ENCODE peak calls at places on chromosomes 5 and 9, in four cellular contexts. N is body of pancreas, H is colonic mucosa, S is hepatocyte. U is an unnamed sample.

GRCh38 chr5:159304961-159305595 is 25.2 kb downstream of the IL12B start:
- DNase-seq in N (no peak), H (no peak), S (no peak), U (no peak)

GRCh38 chr9:112086627-112087026 is 88.5 kb downstream of the SUSD1 start:
- DNase-seq in N (no peak), H (no peak), S (no peak), U (no peak)

GRCh38 chr5:150399158-150400019 is 13.3 kb downstream of the CD74 start:
- DNase-seq in N (no peak), H (no peak), S (no peak), U (no peak)

GRCh38 chr9:71490810-71491209 is 277.5 kb downstream of the CEMIP2 start:
- DNase-seq in N (no peak), H (no peak), S (no peak), U (no peak)

GRCh38 chr5:91384671-91385430 is 1.7 kb upstream of the ARRDC3 start:
- DNase-seq in N (peak; percentile 53), H (peak; percentile 80), S (peak; percentile 90), U (peak; percentile 78)

GRCh38 chr5:140075371-140075770 is 32.3 kb upstream of the NRG2 start:
- DNase-seq in N (no peak), H (no peak), S (no peak), U (no peak)

GRCh38 chr5:160470437-160471341 is 49.0 kb downstream of the PTTG1 start:
- DNase-seq in N (no peak), H (peak; percentile 57), S (no peak), U (peak; percentile 59)

GRCh38 chr5:172274951-172275753 is 8.4 kb downstream of the UBTD2 start:
- DNase-seq in N (no peak), H (no peak), S (no peak), U (peak; percentile 87)

GRCh38 chr5:176441921-176442323 is 6.3 kb upstream of the FAF2 start:
- DNase-seq in N (no peak), H (no peak), S (no peak), U (peak; percentile 61)

GRCh38 chr5:174571662-174572397 is 152.6 kb upstream of the MSX2 start:
- DNase-seq in N (peak; percentile 15), H (peak; percentile 50), S (peak; percentile 92), U (peak; percentile 88)

GRCh38 chr9:135971106-135971766 is 10.1 kb upstream of the UBAC1 start:
- DNase-seq in N (no peak), H (no peak), S (no peak), U (no peak)

GRCh38 chr9:123947326-123947725 is 17.4 kb upstream of the DENND1A start:
- DNase-seq in N (no peak), H (no peak), S (no peak), U (no peak)

GRCh38 chr5:9533096-9533495 is 12.8 kb downstream of the SEMA5A start:
- DNase-seq in N (no peak), H (no peak), S (no peak), U (no peak)

GRCh38 chr5:3006526-3006925 is 255.0 kb upstream of the IRX2 start:
- DNase-seq in N (no peak), H (no peak), S (no peak), U (no peak)

GRCh38 chr5:112684121-112684520 is 53.6 kb upstream of the APC start:
- DNase-seq in N (no peak), H (no peak), S (no peak), U (no peak)

DNA sequence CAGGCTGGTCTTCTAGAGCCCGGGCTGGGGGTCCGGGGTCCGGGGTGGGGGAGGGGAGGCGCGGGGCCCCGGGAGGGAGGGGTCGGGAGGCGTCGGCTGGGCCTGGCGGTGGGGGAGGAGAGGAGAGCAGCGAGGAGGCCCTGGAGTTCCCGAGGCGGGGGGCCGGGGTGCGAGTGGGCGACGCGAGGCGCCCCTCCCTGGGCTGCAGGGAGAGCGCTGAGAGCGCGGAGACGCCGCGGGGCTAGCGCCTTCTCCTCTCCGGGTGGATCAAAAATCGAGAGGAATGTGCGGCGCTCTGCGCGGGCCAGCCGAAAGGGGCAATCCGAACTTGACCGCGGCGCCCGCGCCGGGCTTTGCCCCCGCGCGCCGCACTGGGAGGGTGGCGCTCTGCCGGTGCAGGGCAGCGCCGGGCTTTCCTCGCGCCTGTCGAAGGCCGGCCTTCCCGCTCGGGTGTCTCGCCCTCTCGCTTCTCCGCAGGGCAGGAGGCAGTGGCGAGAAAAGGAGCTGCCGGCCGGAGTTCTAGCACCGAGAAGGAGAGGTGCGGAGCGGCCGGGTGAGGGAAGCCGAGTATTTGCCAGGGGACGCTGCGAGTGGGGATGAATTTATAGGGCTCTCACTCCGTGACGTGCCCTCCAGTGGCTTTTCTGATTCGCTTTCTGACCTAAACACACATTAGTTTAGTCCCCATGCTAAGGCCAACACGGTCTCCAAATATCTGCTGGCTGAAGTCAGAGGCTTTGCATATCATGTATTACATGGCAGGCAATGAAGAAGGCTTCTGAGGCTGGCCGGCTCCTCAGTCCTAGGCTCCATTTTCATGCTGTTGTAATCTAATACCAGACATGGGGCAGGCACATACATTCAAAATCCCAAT is at the start of gene GDNF:
- DNase-seq in N (no peak), H (peak; percentile 35), S (peak; percentile 61), U (no peak)
- TF ChIP-seq CTCF in N (no peak), H (no peak), S (no peak), U (peak; percentile 13)

GRCh38 chr5:88677502-88677901 is 205.5 kb downstream of the MEF2C start:
- DNase-seq in N (no peak), H (no peak), S (no peak), U (no peak)

GRCh38 chr5:88676637-88677481 is 206.1 kb downstream of the MEF2C start:
- DNase-seq in N (no peak), H (no peak), S (no peak), U (no peak)

GRCh38 chr5:88674262-88675158 is 208.5 kb downstream of the MEF2C start:
- DNase-seq in N (no peak), H (no peak), S (no peak), U (no peak)

GRCh38 chr5:88675758-88676636 is 207.0 kb downstream of the MEF2C start:
- DNase-seq in N (no peak), H (peak; percentile 53), S (peak; percentile 62), U (no peak)

GRCh38 chr5:88675159-88675757 is 207.7 kb downstream of the MEF2C start:
- DNase-seq in N (no peak), H (no peak), S (no peak), U (no peak)
- H3K4me3 ChIP-seq in N (no peak overlapping the region), H (peak overlapping the region; percentile 43), S (peak overlapping the region; percentile 3), U (peak overlapping the region; percentile 62)

GRCh38 chr9:127697575-127697974 is 9.2 kb upstream of the CFAP157 start:
- DNase-seq in N (no peak), H (no peak), S (no peak), U (no peak)
- H3K27ac ChIP-seq in N (no peak overlapping the region), H (no peak overlapping the region), S (no peak overlapping the region), U (no peak overlapping the region)

DNA sequence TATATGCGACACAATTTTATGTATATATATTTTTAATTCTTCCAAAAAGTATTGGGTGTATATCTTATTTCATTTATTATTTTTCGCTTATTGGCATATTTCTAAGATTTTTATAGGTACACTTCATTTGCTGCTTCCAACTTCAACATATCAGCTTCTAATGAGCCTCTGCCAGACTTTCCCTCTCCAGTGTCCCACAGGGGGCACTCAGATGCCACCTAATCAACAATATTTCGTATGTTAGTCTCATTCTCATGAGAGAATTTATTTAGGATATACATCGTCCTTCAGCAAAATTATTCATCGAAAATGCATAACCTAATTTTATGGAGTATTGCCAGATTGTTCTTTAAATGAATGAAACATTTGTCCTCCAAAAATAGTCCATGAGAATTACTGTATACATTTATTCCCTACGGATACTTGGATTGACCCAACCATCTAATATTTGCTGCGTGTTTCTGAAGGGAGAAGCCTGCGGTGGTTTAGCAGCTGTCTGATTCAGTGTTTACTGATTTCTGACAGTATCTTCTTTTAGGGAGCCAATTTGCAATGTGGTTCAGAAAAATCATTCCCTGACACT is 100.6 kb upstream of the SELENOP start:
- DNase-seq in N (no peak), H (no peak), S (no peak), U (peak; percentile 51)
- TF ChIP-seq CTCF in N (peak; percentile 23), H (no peak), S (peak; percentile 42), U (peak; percentile 79)

GRCh38 chr9:6703898-6704639 is 53.7 kb upstream of the KDM4C start:
- DNase-seq in N (peak; percentile 86), H (peak; percentile 92), S (peak; percentile 88), U (peak; percentile 62)
- H3K4me3 ChIP-seq in N (peak overlapping the region; percentile 63), H (peak overlapping the region; percentile 58), S (peak overlapping the region; percentile 41), U (peak overlapping the region; percentile 68)

DNA sequence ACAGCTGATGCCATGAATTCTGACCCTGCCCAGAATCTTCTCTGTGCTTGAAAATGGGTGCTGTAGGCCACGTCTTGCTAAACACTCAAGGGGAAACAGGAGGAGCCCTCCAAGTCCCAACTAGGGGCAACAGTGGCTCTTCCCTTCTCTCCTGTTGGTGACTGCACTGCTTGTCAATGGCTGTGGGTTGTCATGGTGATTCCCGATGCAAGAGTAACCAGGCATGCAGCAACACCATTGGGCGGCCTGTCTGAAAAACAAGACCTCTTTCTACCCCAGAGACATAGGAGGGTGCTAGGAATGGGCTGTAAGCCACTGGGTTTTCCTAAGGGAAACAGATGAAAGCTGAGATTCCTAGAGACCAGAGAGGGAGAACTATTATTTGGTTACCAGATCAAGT is 201.7 kb upstream of the PANK3 start:
- DNase-seq in N (no peak), H (no peak), S (no peak), U (no peak)
- H3K27ac ChIP-seq in N (no peak overlapping the region), H (no peak overlapping the region), S (no peak overlapping the region), U (no peak overlapping the region)

GRCh38 chr9:38263534-38263933 is 129.0 kb upstream of the ALDH1B1 start:
- DNase-seq in N (no peak), H (no peak), S (no peak), U (peak; percentile 16)
- TF ChIP-seq CTCF in N (no peak), H (no peak), S (peak; percentile 45), U (peak; percentile 40)

GRCh38 chr5:123099514-123100151 is 10.6 kb downstream of the PRDM6 start:
- DNase-seq in N (no peak), H (no peak), S (peak; percentile 45), U (no peak)

GRCh38 chr5:123097483-123097870 is 8.4 kb downstream of the PRDM6 start:
- DNase-seq in N (no peak), H (no peak), S (no peak), U (no peak)

GRCh38 chr5:123095694-123096120 is 6.7 kb downstream of the PRDM6 start:
- DNase-seq in N (no peak), H (no peak), S (no peak), U (no peak)

GRCh38 chr5:123097871-123098735 is 9.1 kb downstream of the PRDM6 start:
- DNase-seq in N (no peak), H (no peak), S (no peak), U (no peak)

GRCh38 chr5:123098767-123099513 is 9.9 kb downstream of the PRDM6 start:
- DNase-seq in N (no peak), H (no peak), S (peak; percentile 50), U (no peak)
- H3K4me3 ChIP-seq in N (no peak overlapping the region), H (no peak overlapping the region), S (peak overlapping the region; percentile 2), U (peak overlapping the region; percentile 35)

U was measured in brain microvascular endothelial cell.